ENCODE peak calls at places on chromosomes 13 and 19, in eight cellular contexts. Z is T-cell; W is stimulated activated CD4-positive, alpha-beta T cell treated with anti-CD3 and anti-CD28 coated beads, Interleukin-1b, Interleukin-23, amount 100 ng/mL, for 24 hours; D is iPS DF 19.7; V is frontal cortex; Q is effector CD4-positive, alpha-beta T cell; E is SK-MEL-5; U is activated T-helper 1 cell treated with Interleukin-2 at 50 U/mL for 16 hours. H is an unnamed sample.

GRCh38 chr13:20161275-20161950 is 561 bp upstream of the GJA3 start:
- DNase-seq in Z (peak), W (peak), D (no peak), V (no peak), Q (peak), E (no peak), U (peak), H (no peak)

GRCh38 chr19:5665781-5666513 is 14.4 kb downstream of the MICOS13 start:
- DNase-seq in Z (no peak), W (no peak), D (no peak), V (no peak), Q (no peak), E (peak), U (no peak), H (no peak)

GRCh38 chr19:54209748-54210494 is 9.3 kb downstream of the RPS9 start:
- DNase-seq in Z (no peak), W (no peak), D (no peak), V (peak), Q (no peak), E (peak), U (no peak), H (peak)

GRCh38 chr13:106369858-106370257 is 165.6 kb downstream of the EFNB2 start:
- DNase-seq in Z (no peak), W (no peak), D (no peak), V (no peak), Q (no peak), E (no peak), U (no peak), H (no peak)

GRCh38 chr13:63700366-63700765 is 2284.7 kb upstream of the PCDH20 start:
- DNase-seq in Z (no peak), W (no peak), D (no peak), V (no peak), Q (no peak), E (peak), U (no peak), H (no peak)

GRCh38 chr19:17922138-17922537 is 10.7 kb upstream of the CCDC124 start:
- DNase-seq in Z (no peak), W (no peak), D (no peak), V (no peak), Q (no peak), E (no peak), U (no peak), H (no peak)

GRCh38 chr13:50907781-50908180 is 1.8 kb upstream of the RNASEH2B start:
- DNase-seq in Z (no peak), W (no peak), D (no peak), V (no peak), Q (no peak), E (no peak), U (no peak), H (no peak)

GRCh38 chr19:33071887-33072286 is 7.2 kb upstream of the RHPN2 start:
- DNase-seq in Z (no peak), W (no peak), D (no peak), V (no peak), Q (no peak), E (no peak), U (no peak), H (no peak)

GRCh38 chr19:38898788-38899446 is 501 bp downstream of the SIRT2 start:
- DNase-seq in Z (no peak), W (no peak), D (no peak), V (no peak), Q (no peak), E (no peak), U (no peak), H (no peak)

GRCh38 chr13:20141238-20142018 is 19.4 kb downstream of the GJA3 start:
- DNase-seq in Z (no peak), W (no peak), D (no peak), V (no peak), Q (no peak), E (no peak), U (no peak), H (no peak)

GRCh38 chr13:37526710-37527446 is 71.7 kb downstream of the POSTN start:
- DNase-seq in Z (no peak), W (no peak), D (no peak), V (no peak), Q (no peak), E (no peak), U (no peak), H (no peak)

GRCh38 chr19:5125797-5126497 is 157.0 kb downstream of the KDM4B start:
- DNase-seq in Z (no peak), W (no peak), D (peak), V (no peak), Q (no peak), E (no peak), U (no peak), H (no peak)

GRCh38 chr19:41997121-41997850 is 3.3 kb upstream of the ATP1A3 start:
- DNase-seq in Z (peak), W (no peak), D (no peak), V (peak), Q (peak), E (peak), U (no peak), H (peak)

GRCh38 chr13:32019612-32020233 is 11.9 kb upstream of the FRY start:
- DNase-seq in Z (peak), W (no peak), D (peak), V (peak), Q (no peak), E (peak), U (no peak), H (peak)

GRCh38 chr13:31053098-31053497 is 108.6 kb downstream of the HSPH1 start:
- DNase-seq in Z (no peak), W (no peak), D (no peak), V (no peak), Q (no peak), E (no peak), U (no peak), H (no peak)

GRCh38 chr19:2775556-2776430 is 7.3 kb downstream of the SGTA start:
- DNase-seq in Z (peak), W (peak), D (no peak), V (no peak), Q (peak), E (peak), U (peak), H (peak)

GRCh38 chr19:17183858-17184271 is 31.3 kb upstream of the USE1 start:
- DNase-seq in Z (no peak), W (no peak), D (no peak), V (no peak), Q (no peak), E (no peak), U (no peak), H (no peak)

GRCh38 chr13:110400786-110401533 is 93.9 kb downstream of the COL4A2 start:
- DNase-seq in Z (no peak), W (no peak), D (no peak), V (no peak), Q (no peak), E (no peak), U (no peak), H (peak)